ENCODE peak calls at places on chromosomes 12 and 14, in seven cellular contexts. R, V, M, D, B, I and G are unnamed samples.

GRCh38 chr12:126248871-126249403 is 1183.7 kb downstream of the AACS start:
- DNase-seq in R (no peak), V (no peak), M (no peak), D (no peak), B (no peak), I (no peak), G (no peak)

GRCh38 chr14:100065942-100066574 is 836 bp downstream of the EVL start:
- DNase-seq in R (no peak), V (no peak), M (no peak), D (no peak), B (peak), I (no peak), G (no peak)

GRCh38 chr12:88549929-88550328 is 30.3 kb downstream of the KITLG start:
- DNase-seq in R (no peak), V (no peak), M (no peak), D (no peak), B (no peak), I (no peak), G (no peak)

GRCh38 chr12:4044736-4045432 is 171.7 kb upstream of the PARP11 start:
- DNase-seq in R (peak), V (no peak), M (no peak), D (no peak), B (no peak), I (no peak), G (no peak)

GRCh38 chr12:132561784-132562156 is 48.6 kb downstream of the LRCOL1 start:
- DNase-seq in R (peak), V (no peak), M (no peak), D (peak), B (no peak), I (peak), G (no peak)

GRCh38 chr12:109512608-109513007 is 35.2 kb downstream of the UBE3B start:
- DNase-seq in R (no peak), V (no peak), M (no peak), D (no peak), B (no peak), I (no peak), G (no peak)

GRCh38 chr14:68342216-68342615 is 450.7 kb downstream of the ZFP36L1 start:
- DNase-seq in R (no peak), V (no peak), M (no peak), D (no peak), B (no peak), I (no peak), G (no peak)

GRCh38 chr14:59844414-59844813 is 26.2 kb downstream of the RTN1 start:
- DNase-seq in R (no peak), V (no peak), M (no peak), D (no peak), B (no peak), I (no peak), G (no peak)

GRCh38 chr12:33438890-33439586 is 581 bp downstream of the SYT10 start:
- DNase-seq in R (peak), V (no peak), M (no peak), D (peak), B (no peak), I (peak), G (no peak)

GRCh38 chr14:92352158-92352985 is 29.4 kb downstream of the SLC24A4 start:
- DNase-seq in R (peak), V (peak), M (peak), D (no peak), B (no peak), I (peak), G (no peak)

GRCh38 chr14:68566075-68566474 is 226.8 kb downstream of the ZFP36L1 start:
- DNase-seq in R (no peak), V (no peak), M (peak), D (no peak), B (no peak), I (no peak), G (no peak)

GRCh38 chr12:105253882-105254513 is 18.0 kb upstream of the APPL2 start:
- DNase-seq in R (no peak), V (no peak), M (peak), D (no peak), B (no peak), I (peak), G (no peak)

GRCh38 chr12:560666-561065 is 100.9 kb downstream of the B4GALNT3 start:
- DNase-seq in R (no peak), V (no peak), M (no peak), D (no peak), B (no peak), I (no peak), G (no peak)

GRCh38 chr12:131736807-131737484 is 26.1 kb downstream of the SFSWAP start:
- DNase-seq in R (no peak), V (peak), M (no peak), D (no peak), B (no peak), I (no peak), G (peak)

GRCh38 chr12:92506891-92507290 is 195.9 kb upstream of the PLEKHG7 start:
- DNase-seq in R (no peak), V (no peak), M (no peak), D (no peak), B (no peak), I (no peak), G (no peak)

GRCh38 chr12:46787496-46788055 is 38.2 kb downstream of the SLC38A4 start:
- DNase-seq in R (no peak), V (no peak), M (no peak), D (no peak), B (no peak), I (no peak), G (no peak)

GRCh38 chr12:75641031-75641780 is 129.8 kb upstream of the KRR1 start:
- DNase-seq in R (no peak), V (peak), M (no peak), D (no peak), B (peak), I (peak), G (no peak)

GRCh38 chr12:31585271-31585670 is 5.7 kb downstream of the DENND5B start:
- DNase-seq in R (no peak), V (no peak), M (no peak), D (no peak), B (no peak), I (no peak), G (no peak)

GRCh38 chr14:61147898-61148549 is 133.1 kb downstream of the TMEM30B start:
- DNase-seq in R (no peak), V (peak), M (peak), D (no peak), B (no peak), I (no peak), G (no peak)

GRCh38 chr12:32134144-32134888 is 27.7 kb downstream of the BICD1 start:
- DNase-seq in R (no peak), V (no peak), M (no peak), D (peak), B (peak), I (no peak), G (no peak)

GRCh38 chr14:59028476-59029202 is 159.8 kb upstream of the DAAM1 start:
- DNase-seq in R (peak), V (peak), M (peak), D (peak), B (peak), I (peak), G (peak)

GRCh38 chr12:1629338-1630080 is 478 bp downstream of the WNT5B start:
- DNase-seq in R (peak), V (no peak), M (peak), D (peak), B (no peak), I (no peak), G (no peak)

GRCh38 chr12:124369055-124369900 is 74.4 kb downstream of the RFLNA start:
- DNase-seq in R (no peak), V (no peak), M (peak), D (peak), B (no peak), I (no peak), G (no peak)

GRCh38 chr12:55929306-55929791 is 1.6 kb upstream of the DGKA start:
- DNase-seq in R (no peak), V (no peak), M (no peak), D (no peak), B (peak), I (no peak), G (no peak)

GRCh38 chr12:12899530-12900380 is 8.4 kb downstream of the GPRC5A start:
- DNase-seq in R (no peak), V (no peak), M (no peak), D (no peak), B (no peak), I (no peak), G (no peak)

GRCh38 chr14:22597771-22598098 is 365 bp upstream of the ABHD4 start:
- DNase-seq in R (no peak), V (no peak), M (no peak), D (no peak), B (no peak), I (no peak), G (no peak)

GRCh38 chr12:113860059-113860820 is 105.9 kb downstream of the RBM19 start:
- DNase-seq in R (peak), V (no peak), M (no peak), D (no peak), B (no peak), I (no peak), G (no peak)

GRCh38 chr12:80655751-80656150 is 51.7 kb upstream of the MYF6 start:
- DNase-seq in R (no peak), V (no peak), M (no peak), D (no peak), B (no peak), I (no peak), G (no peak)

GRCh38 chr12:103742349-103742784 is 98.7 kb downstream of the NT5DC3 start:
- DNase-seq in R (no peak), V (no peak), M (no peak), D (peak), B (no peak), I (no peak), G (no peak)

GRCh38 chr12:15712823-15713663 is 76.1 kb downstream of the EPS8 start:
- DNase-seq in R (no peak), V (no peak), M (peak), D (no peak), B (no peak), I (no peak), G (no peak)

GRCh38 chr14:99759546-99759925 is 33.7 kb upstream of the EML1 start:
- DNase-seq in R (no peak), V (no peak), M (no peak), D (no peak), B (no peak), I (no peak), G (no peak)

GRCh38 chr12:110649341-110649847 is 35.5 kb downstream of the TCTN1 start:
- DNase-seq in R (no peak), V (no peak), M (peak), D (peak), B (no peak), I (no peak), G (no peak)

GRCh38 chr12:89267404-89267803 is 84.9 kb downstream of the DUSP6 start:
- DNase-seq in R (no peak), V (no peak), M (no peak), D (no peak), B (no peak), I (no peak), G (no peak)

GRCh38 chr12:46389130-46389616 is 16.6 kb upstream of the SLC38A2 start:
- DNase-seq in R (no peak), V (no peak), M (no peak), D (no peak), B (no peak), I (no peak), G (no peak)

GRCh38 chr12:68890701-68891113 is 42.3 kb downstream of the CPM start:
- DNase-seq in R (no peak), V (no peak), M (no peak), D (no peak), B (no peak), I (no peak), G (no peak)

GRCh38 chr14:66405158-66405557 is 81.0 kb upstream of the CCDC196 start:
- DNase-seq in R (no peak), V (no peak), M (no peak), D (no peak), B (no peak), I (no peak), G (no peak)

GRCh38 chr14:21317433-21317832 is 37.5 kb downstream of the RPGRIP1 start:
- DNase-seq in R (no peak), V (no peak), M (no peak), D (no peak), B (no peak), I (no peak), G (no peak)

GRCh38 chr12:27970391-27970980 is 2.0 kb downstream of the PTHLH start:
- DNase-seq in R (peak), V (no peak), M (no peak), D (peak), B (no peak), I (no peak), G (no peak)
- H3K4me3 ChIP-seq in R (peak), V (no peak), M (peak), D (peak), B (peak), I (peak), G (peak)

GRCh38 chr14:64910847-64911495 is 3.3 kb upstream of the CHURC1 start:
- DNase-seq in R (no peak), V (peak), M (peak), D (peak), B (no peak), I (no peak), G (no peak)
- TF ChIP-seq SIN3A in R (no peak), V (no peak), M (no peak), D (no peak), B (no peak), I (no peak), G (no peak)

GRCh38 chr12:120984351-120984898 is 6.1 kb downstream of the HNF1A start:
- DNase-seq in R (no peak), V (no peak), M (peak), D (peak), B (no peak), I (no peak), G (no peak)
- H3K4me3 ChIP-seq in R (no peak), V (no peak), M (peak), D (no peak), B (no peak), I (no peak), G (no peak)

GRCh38 chr14:73610692-73611091 is 1.6 kb upstream of the ACOT6 start:
- DNase-seq in R (no peak), V (no peak), M (peak), D (no peak), B (no peak), I (no peak), G (no peak)
- TF ChIP-seq SIN3A in R (no peak), V (no peak), M (no peak), D (no peak), B (no peak), I (no peak), G (no peak)

GRCh38 chr14:69571879-69572633 is 2.6 kb downstream of the CCDC177 start:
- DNase-seq in R (peak), V (no peak), M (peak), D (peak), B (no peak), I (peak), G (no peak)
- H3K4me3 ChIP-seq in R (peak), V (no peak), M (peak), D (peak), B (no peak), I (no peak), G (peak)

GRCh38 chr12:91379051-91379775 is 196.6 kb upstream of the DCN start:
- DNase-seq in R (no peak), V (no peak), M (no peak), D (no peak), B (no peak), I (no peak), G (no peak)
- TF ChIP-seq SIN3A in R (no peak), V (no peak), M (no peak), D (no peak), B (no peak), I (no peak), G (no peak)